ENCODE peak calls at places on chromosomes 11 and 22, in nine cellular contexts. P, L, F, G, O, B, Z, R and H are unnamed samples.

GRCh38 chr22:38034278-38034882 is 22.8 kb upstream of the PICK1 start:
- DNase-seq in P (peak; percentile 56), L (no peak), F (peak; percentile 83), G (peak; percentile 63), O (no peak), B (peak; percentile 38), Z (peak; percentile 64), R (peak; percentile 45), H (no peak)

GRCh38 chr22:50252081-50253045 is 1.3 kb upstream of the HDAC10 start:
- DNase-seq in P (peak; percentile 84), L (no peak), F (peak; percentile 81), G (peak; percentile 80), O (peak; percentile 78), B (peak; percentile 79), Z (peak; percentile 76), R (peak; percentile 84), H (peak; percentile 53)

GRCh38 chr22:44907765-44908737 is 101.8 kb downstream of the PHF21B start:
- DNase-seq in P (no peak), L (no peak), F (no peak), G (no peak), O (no peak), B (no peak), Z (no peak), R (no peak), H (no peak)

GRCh38 chr11:124837491-124837856 is 27.8 kb upstream of the ROBO3 start:
- DNase-seq in P (no peak), L (no peak), F (no peak), G (peak; percentile 33), O (no peak), B (no peak), Z (no peak), R (no peak), H (peak; percentile 58)

GRCh38 chr11:47335733-47336132 is 16.8 kb downstream of the MYBPC3 start:
- DNase-seq in P (no peak), L (no peak), F (peak; percentile 30), G (no peak), O (no peak), B (no peak), Z (no peak), R (no peak), H (no peak)

GRCh38 chr22:37284807-37285355 is 2.6 kb downstream of the CYTH4 start:
- DNase-seq in P (peak; percentile 40), L (no peak), F (peak; percentile 76), G (peak; percentile 38), O (peak; percentile 73), B (no peak), Z (no peak), R (peak; percentile 63), H (no peak)

GRCh38 chr22:16949561-16949960 is 58.5 kb downstream of the GAB4 start:
- DNase-seq in P (no peak), L (no peak), F (no peak), G (no peak), O (no peak), B (no peak), Z (no peak), R (no peak), H (no peak)

GRCh38 chr22:30235687-30236170 is 10.8 kb downstream of the LIF start:
- DNase-seq in P (no peak), L (no peak), F (no peak), G (no peak), O (no peak), B (no peak), Z (no peak), R (no peak), H (no peak)

GRCh38 chr11:69817265-69818236 is 1.7 kb downstream of the FGF3 start:
- DNase-seq in P (no peak), L (no peak), F (no peak), G (no peak), O (no peak), B (no peak), Z (no peak), R (no peak), H (no peak)

GRCh38 chr11:62554377-62554776 is 7.8 kb upstream of the AHNAK start:
- DNase-seq in P (no peak), L (no peak), F (no peak), G (no peak), O (no peak), B (no peak), Z (no peak), R (no peak), H (no peak)

GRCh38 chr11:62553839-62554361 is 7.3 kb upstream of the AHNAK start:
- DNase-seq in P (no peak), L (no peak), F (no peak), G (no peak), O (no peak), B (no peak), Z (no peak), R (peak; percentile 62), H (no peak)

GRCh38 chr11:62556102-62556871 is 9.7 kb upstream of the AHNAK start:
- DNase-seq in P (peak; percentile 89), L (peak; percentile 75), F (peak; percentile 94), G (peak; percentile 84), O (no peak), B (peak; percentile 64), Z (peak; percentile 84), R (peak; percentile 90), H (peak; percentile 74)

GRCh38 chr11:62556872-62557631 is 10.4 kb upstream of the AHNAK start:
- DNase-seq in P (no peak), L (no peak), F (no peak), G (no peak), O (no peak), B (no peak), Z (no peak), R (peak; percentile 58), H (no peak)

DNA sequence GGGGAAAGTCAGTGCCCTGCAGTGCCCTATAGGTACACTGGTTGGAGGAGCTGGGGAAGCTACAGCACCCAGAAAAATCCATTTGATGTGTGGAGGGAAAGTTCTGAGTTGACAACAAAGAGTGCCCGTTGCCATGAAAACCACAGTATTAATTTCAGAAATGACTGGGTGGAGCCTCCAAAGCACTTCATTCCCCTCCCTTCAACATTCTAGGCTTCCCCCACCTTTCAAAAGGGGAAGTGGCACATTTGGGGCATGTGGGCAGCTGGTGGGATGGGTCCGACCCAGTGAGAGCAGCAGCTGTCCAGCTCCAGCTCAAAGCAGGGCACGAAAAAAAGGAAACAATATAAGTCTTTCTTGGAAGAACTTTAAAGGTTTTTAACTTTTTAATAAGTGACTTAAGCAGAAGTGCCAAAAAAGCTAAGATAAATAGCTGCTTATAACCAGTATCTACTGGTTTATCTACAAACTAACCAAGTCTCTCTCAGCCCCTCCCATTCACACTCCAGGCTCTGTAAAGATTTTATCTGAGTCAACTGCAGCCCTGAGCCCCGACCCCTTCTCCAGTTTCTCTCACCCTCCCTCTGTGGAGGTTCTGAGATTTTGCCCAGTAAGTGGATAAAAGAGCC is 9.0 kb upstream of the AHNAK start:
- DNase-seq in P (no peak), L (no peak), F (peak; percentile 63), G (no peak), O (no peak), B (no peak), Z (no peak), R (peak; percentile 74), H (peak; percentile 48)
- TF ChIP-seq POLR2A in P (no peak), L (no peak), F (no peak), G (no peak), O (no peak), B (no peak), Z (no peak), R (no peak), H (peak; percentile 3)

GRCh38 chr11:66677599-66678375 is at the start of gene RBM4B:
- DNase-seq in P (peak; percentile 98), L (peak; percentile 81), F (peak; percentile 98), G (peak; percentile 98), O (peak; percentile 91), B (peak; percentile 95), Z (peak; percentile 96), R (peak; percentile 97), H (peak; percentile 94)
- TF ChIP-seq POLR2A in P (no peak), L (peak; percentile 77), F (peak; percentile 70), G (peak; percentile 10), O (peak; percentile 84), B (peak; percentile 88), Z (peak; percentile 55), R (peak; percentile 77), H (peak; percentile 59)

DNA sequence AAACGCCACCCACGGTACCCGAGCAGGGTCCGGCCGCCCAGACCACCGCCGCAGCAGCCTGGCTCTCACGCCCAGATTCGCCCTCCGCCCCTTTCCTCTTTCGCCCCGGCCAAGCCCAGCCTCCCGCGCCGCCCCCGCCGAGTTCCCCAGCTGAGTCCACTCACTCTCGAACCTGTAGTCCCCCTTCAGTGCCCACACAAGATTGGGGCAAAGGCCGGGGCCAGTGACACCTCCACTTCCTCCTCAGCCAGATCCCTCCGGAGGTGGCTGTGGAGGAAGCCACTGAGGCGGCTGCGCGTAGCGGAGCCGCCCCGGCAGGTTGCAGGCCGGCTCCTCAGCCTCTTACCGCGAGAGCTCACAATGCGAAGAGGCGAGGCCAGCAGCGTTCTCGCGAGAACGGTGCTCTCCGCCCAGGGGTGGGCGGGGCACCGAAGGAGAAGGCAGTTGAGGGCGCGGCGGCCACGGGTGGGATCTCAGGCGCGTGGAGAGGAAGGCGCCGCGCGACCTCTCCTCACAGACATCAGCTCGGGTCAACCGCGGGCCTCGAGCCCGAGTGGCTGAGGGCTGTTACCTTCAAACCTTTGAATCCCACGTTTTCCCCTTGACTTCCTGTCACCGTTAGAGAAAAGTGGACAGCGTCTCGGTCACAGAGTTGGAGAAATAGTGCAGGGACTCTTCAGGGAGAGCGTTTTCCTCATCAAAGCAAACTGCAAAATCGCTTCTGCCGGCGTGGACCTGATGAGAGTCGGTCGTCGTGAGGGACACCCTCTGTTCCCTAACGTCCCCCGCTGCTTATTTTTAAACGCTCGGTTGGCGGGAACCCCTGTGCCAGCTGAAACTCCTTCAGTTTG is at the start of gene BTBD10:
- DNase-seq in P (peak; percentile 94), L (peak; percentile 60), F (peak; percentile 97), G (peak; percentile 96), O (peak; percentile 84), B (peak; percentile 92), Z (peak; percentile 95), R (peak; percentile 95), H (peak; percentile 97)
- TF ChIP-seq POLR2A in P (no peak), L (peak; percentile 90), F (no peak), G (peak; percentile 75), O (peak; percentile 98), B (peak; percentile 93), Z (peak; percentile 75), R (peak; percentile 96), H (peak; percentile 98)

GRCh38 chr11:4605057-4605456 is 3.0 kb downstream of the TRIM68 start:
- DNase-seq in P (no peak), L (no peak), F (no peak), G (no peak), O (no peak), B (no peak), Z (no peak), R (no peak), H (no peak)

GRCh38 chr11:4610258-4610935 is 2.4 kb upstream of the TRIM68 start:
- DNase-seq in P (no peak), L (no peak), F (no peak), G (no peak), O (no peak), B (no peak), Z (no peak), R (no peak), H (no peak)

GRCh38 chr11:4607111-4607510 is 920 bp downstream of the TRIM68 start:
- DNase-seq in P (no peak), L (no peak), F (no peak), G (no peak), O (no peak), B (no peak), Z (no peak), R (no peak), H (peak; percentile 7)

GRCh38 chr11:4606231-4607015 is 1.6 kb downstream of the TRIM68 start:
- DNase-seq in P (no peak), L (no peak), F (no peak), G (no peak), O (no peak), B (no peak), Z (no peak), R (peak; percentile 22), H (no peak)

GRCh38 chr11:4607782-4608666 is at the start of gene TRIM68:
- DNase-seq in P (peak; percentile 96), L (peak; percentile 80), F (peak; percentile 98), G (peak; percentile 97), O (peak; percentile 89), B (peak; percentile 95), Z (peak; percentile 97), R (peak; percentile 96), H (peak; percentile 96)
- TF ChIP-seq POLR2A in P (no peak), L (peak; percentile 77), F (no peak), G (no peak), O (peak; percentile 89), B (peak; percentile 91), Z (peak; percentile 59), R (peak; percentile 73), H (peak; percentile 81)